ENCODE peak calls at places on chromosomes 1 and 21, in four cellular contexts. T, F, A and K are unnamed samples.

GRCh38 chr1:186152227-186152944 is 222.7 kb downstream of the TPR start:
- DNase-seq in A (no peak), T (no peak), F (no peak), K (peak)

GRCh38 chr21:40043423-40043822 is 176.2 kb downstream of the PCP4 start:
- DNase-seq in T (no peak), F (no peak), A (no peak), K (no peak)

GRCh38 chr1:17586172-17586963 is 46.9 kb downstream of the ARHGEF10L start:
- DNase-seq in F (no peak), A (no peak), T (no peak), K (no peak)

GRCh38 chr21:35120631-35121180 is 71.6 kb upstream of the RUNX1 start:
- DNase-seq in A (no peak), T (no peak), F (no peak), K (no peak)

GRCh38 chr1:164733070-164733469 is 174.1 kb downstream of the PBX1 start:
- DNase-seq in A (no peak), T (no peak), F (no peak), K (peak)

GRCh38 chr21:36728371-36729111 is 29.6 kb downstream of the SIM2 start:
- DNase-seq in A (no peak), T (no peak), F (no peak), K (no peak)

GRCh38 chr1:60596791-60597748 is 485.3 kb upstream of the NFIA start:
- DNase-seq in F (peak), A (no peak), T (no peak), K (no peak)

GRCh38 chr1:17878837-17879236 is 123.7 kb downstream of the ACTL8 start:
- DNase-seq in T (no peak), F (no peak), A (no peak), K (no peak)

GRCh38 chr1:41662656-41663437 is 178.4 kb upstream of the EDN2 start:
- DNase-seq in T (no peak), A (no peak), F (no peak), K (no peak)

GRCh38 chr1:27377760-27378495 is 3.3 kb upstream of the FCN3 start:
- DNase-seq in T (no peak), F (peak), A (no peak), K (no peak)

GRCh38 chr1:210475806-210476205 is 147.1 kb downstream of the HHAT start:
- DNase-seq in F (no peak), T (no peak), A (no peak), K (no peak)
- TF ChIP-seq FOSL1 in F (no peak), T (no peak), A (no peak), K (no peak)

GRCh38 chr1:114262314-114262960 is 108.8 kb upstream of the SYT6 start:
- DNase-seq in F (no peak), A (no peak), T (no peak), K (no peak)
- TF ChIP-seq FOSL1 in F (no peak), A (no peak), T (no peak), K (no peak)

DNA sequence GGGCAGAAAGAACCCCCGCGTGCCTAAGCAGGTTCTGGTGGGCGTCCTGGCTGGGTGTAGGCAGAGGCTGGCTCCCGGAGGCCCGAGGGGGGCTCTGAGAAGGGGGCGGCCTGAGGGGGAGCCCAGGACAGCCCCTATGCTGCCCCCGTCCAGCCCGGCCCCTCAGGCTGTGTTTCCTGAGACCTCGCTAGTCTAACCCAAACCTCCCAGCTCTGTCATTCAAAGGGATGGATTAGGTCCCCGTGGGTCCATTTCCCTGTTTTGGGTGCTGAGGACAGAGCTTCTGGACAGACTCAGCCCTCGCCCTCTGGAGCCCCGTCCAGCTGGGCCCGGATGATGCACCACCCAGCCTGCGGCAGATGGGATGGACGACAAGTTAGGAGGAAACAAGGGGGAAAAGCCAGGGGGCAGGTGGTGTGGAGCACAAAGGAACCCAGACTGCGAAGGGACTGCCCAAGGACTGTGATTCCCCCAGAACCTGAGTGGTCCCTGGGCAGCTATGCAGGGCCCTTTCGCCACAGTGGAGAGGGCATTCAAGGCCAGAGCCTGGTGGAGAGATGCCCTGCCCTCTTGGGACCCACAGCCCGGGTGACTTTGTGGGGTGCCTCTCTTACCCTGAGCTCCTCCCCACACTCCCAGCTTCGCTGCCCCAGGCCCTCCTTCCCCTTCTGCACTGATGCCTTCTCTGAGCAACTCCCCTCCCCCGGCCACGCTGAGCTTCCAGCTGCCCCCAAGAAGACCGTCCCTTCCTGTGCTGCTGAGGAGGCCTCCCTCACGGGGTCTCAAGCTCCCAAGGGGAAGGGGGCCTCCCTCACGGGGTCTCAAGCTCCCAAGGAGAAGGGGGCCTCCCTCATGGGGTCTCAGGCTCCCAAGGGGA is 2.8 kb downstream of the HES4 start:
- DNase-seq in T (no peak), F (peak), A (no peak), K (no peak)
- TF ChIP-seq FOSL1 in T (no peak), F (no peak), A (no peak), K (no peak)

DNA sequence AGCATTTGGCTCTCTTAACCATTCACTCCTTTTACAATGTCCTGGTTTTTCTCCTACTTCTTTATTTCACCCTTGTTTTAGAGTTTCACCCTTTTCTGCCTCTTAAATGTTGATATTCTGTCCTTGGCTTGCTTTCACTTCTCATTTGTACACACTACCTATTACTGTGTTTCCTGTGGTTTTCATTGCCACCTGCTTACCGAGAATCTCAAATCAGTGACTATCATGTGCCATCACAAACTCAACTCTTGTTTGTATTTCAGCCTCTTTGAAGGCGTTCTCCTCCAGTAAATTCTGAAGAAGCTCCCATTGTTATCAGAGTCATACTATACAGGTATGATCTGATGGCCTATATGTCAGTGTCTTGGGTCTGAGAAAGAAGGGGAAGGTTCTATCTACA is 65.7 kb downstream of the NPHS2 start:
- DNase-seq in T (no peak), A (no peak), F (no peak), K (no peak)
- TF ChIP-seq FOSL1 in T (no peak), A (no peak), F (no peak), K (no peak)

GRCh38 chr1:110508531-110508930 is 10.4 kb downstream of the KCNA10 start:
- DNase-seq in F (no peak), T (no peak), A (no peak), K (no peak)

GRCh38 chr1:110511436-110511835 is 7.5 kb downstream of the KCNA10 start:
- DNase-seq in T (no peak), A (no peak), F (no peak), K (no peak)

GRCh38 chr1:110505596-110505995 is 13.4 kb downstream of the KCNA10 start:
- DNase-seq in T (no peak), F (no peak), A (no peak), K (no peak)

GRCh38 chr1:110509655-110510054 is 9.3 kb downstream of the KCNA10 start:
- DNase-seq in A (no peak), T (no peak), F (no peak), K (no peak)

GRCh38 chr1:110508038-110508437 is 10.9 kb downstream of the KCNA10 start:
- DNase-seq in F (no peak), A (no peak), T (no peak), K (no peak)
- TF ChIP-seq FOSL1 in F (no peak), A (no peak), T (no peak), K (no peak)

GRCh38 chr1:212797681-212798080 is 6.0 kb downstream of the TATDN3 start:
- DNase-seq in F (no peak), T (no peak), A (no peak), K (no peak)
- TF ChIP-seq FOSL1 in F (no peak), T (no peak), A (no peak), K (no peak)

GRCh38 chr1:214439352-214440119 is 111.9 kb downstream of the PTPN14 start:
- DNase-seq in T (no peak), F (no peak), A (peak), K (peak)
- TF ChIP-seq FOSL1 in T (no peak), F (peak), A (no peak), K (peak)

GRCh38 chr1:16117369-16117768 is 38.5 kb downstream of the EPHA2 start:
- DNase-seq in T (no peak), F (no peak), A (no peak), K (no peak)
- TF ChIP-seq FOSL1 in T (no peak), F (no peak), A (no peak), K (no peak)